ENCODE peak calls at places on chromosomes 16 and 17, in five cellular contexts. Q, R, I, B and Y are unnamed samples.

GRCh38 chr17:69437475-69437874 is 23.0 kb downstream of the MAP2K6 start:
- DNase-seq in Q (no peak), R (no peak), I (no peak), B (no peak), Y (no peak)

GRCh38 chr16:53785044-53785443 is 81.1 kb downstream of the FTO start:
- DNase-seq in Q (no peak), R (no peak), I (no peak), B (no peak), Y (no peak)

GRCh38 chr17:69608808-69609494 is 194.5 kb downstream of the MAP2K6 start:
- DNase-seq in Q (no peak), R (no peak), I (no peak), B (no peak), Y (no peak)

GRCh38 chr16:22356930-22357634 is 17.3 kb downstream of the CDR2 start:
- DNase-seq in Q (no peak), R (no peak), I (peak), B (no peak), Y (no peak)

GRCh38 chr16:22813223-22813945 is 578 bp upstream of the HS3ST2 start:
- DNase-seq in Q (peak), R (peak), I (no peak), B (peak), Y (peak)

GRCh38 chr16:9836118-9836736 is 346.0 kb downstream of the GRIN2A start:
- DNase-seq in Q (peak), R (no peak), I (no peak), B (no peak), Y (no peak)

GRCh38 chr17:51325471-51325870 is 65.1 kb downstream of the UTP18 start:
- DNase-seq in Q (no peak), R (no peak), I (no peak), B (no peak), Y (no peak)

GRCh38 chr17:73142763-73143395 is 21.9 kb upstream of the SSTR2 start:
- DNase-seq in Q (no peak), R (peak), I (no peak), B (no peak), Y (no peak)

GRCh38 chr17:48587276-48588073 is 2.6 kb downstream of the HOXB3 start:
- DNase-seq in Q (no peak), R (no peak), I (no peak), B (no peak), Y (no peak)

GRCh38 chr17:79036609-79037008 is 12.6 kb downstream of the C1QTNF1 start:
- DNase-seq in Q (peak), R (no peak), I (no peak), B (no peak), Y (no peak)
- TF ChIP-seq GABPA in Q (no peak), R (no peak), I (no peak), B (no peak), Y (no peak)

GRCh38 chr17:1067282-1067956 is 70.5 kb downstream of the TIMM22 start:
- DNase-seq in Q (no peak), R (no peak), I (no peak), B (no peak), Y (peak)
- TF ChIP-seq GABPA in Q (no peak), R (no peak), I (no peak), B (no peak), Y (no peak)

DNA sequence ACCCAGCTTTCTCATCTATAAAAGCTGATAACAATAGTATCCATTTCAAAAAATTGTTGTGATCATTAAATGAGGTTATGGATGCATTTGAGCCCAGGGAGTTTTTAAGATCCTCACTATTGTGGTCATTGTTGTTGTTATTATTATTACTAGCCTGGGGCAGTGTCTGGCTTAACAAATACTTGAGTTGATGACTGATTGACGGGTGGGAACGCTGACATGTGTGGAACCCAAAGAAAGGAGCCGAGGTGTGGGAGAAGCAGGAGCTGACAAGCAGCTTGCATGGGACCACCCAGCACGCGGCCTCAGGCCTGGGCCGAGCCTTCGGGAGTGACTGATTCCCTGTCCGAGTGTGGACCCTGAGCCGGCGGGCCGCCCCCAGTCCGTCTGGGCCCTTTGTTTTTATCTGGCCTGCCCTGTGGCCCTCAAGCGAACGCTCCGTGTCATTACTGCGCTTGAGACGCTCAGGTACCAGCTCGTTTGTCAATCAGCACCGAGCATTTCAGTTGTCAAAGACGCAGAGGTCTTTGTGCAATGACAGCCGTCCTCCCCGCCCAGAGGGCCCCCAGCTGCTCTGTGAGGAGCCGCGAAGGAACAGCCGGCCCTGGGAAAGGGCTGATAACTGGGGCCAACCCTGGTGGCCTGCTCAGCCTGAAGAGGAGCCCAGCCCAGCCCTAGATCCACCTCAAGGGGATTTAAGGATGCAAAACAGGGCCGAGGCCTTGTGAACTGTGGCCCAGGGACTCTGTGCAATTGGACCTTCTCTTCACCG is 132.9 kb upstream of the FOXF1 start:
- DNase-seq in Q (no peak), R (no peak), I (no peak), B (no peak), Y (no peak)
- TF ChIP-seq GABPA in Q (no peak), R (no peak), I (no peak), B (no peak), Y (no peak)

DNA sequence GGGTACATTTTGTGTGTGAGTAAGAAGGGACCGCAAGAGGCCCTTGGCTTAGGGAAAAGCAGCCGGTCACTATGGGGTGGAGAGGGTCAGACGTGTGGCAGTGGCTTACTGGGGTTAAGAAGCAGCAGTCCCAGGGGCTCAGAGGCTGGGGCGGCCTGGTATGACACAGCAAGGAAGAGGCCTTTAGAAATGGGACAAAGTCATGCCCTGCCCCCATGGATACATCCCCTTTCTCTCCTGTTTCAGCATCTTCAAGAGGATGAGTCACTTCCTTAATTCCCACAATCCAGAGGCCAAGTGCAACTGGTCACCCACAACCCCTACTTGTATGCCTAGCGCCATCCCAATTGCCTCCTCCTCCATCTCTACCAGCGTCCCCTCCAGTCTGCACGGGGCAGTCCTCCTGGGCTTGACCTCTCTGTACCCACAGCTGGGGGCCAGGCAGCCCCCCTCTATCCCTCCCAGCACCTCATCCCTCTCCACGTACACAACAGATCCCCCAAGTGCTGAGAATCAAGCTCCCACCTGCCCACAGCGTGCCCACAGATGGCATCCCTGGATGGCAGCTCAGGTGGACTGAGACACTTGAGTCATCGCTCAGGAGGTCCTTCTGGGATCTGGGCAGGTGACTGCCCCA is 6.9 kb upstream of the EFTUD2 start:
- DNase-seq in Q (no peak), R (peak), I (no peak), B (no peak), Y (no peak)
- TF ChIP-seq GABPA in Q (no peak), R (no peak), I (no peak), B (no peak), Y (no peak)

GRCh38 chr16:66344533-66345145 is 21.9 kb upstream of the CDH5 start:
- DNase-seq in Q (peak), R (peak), I (no peak), B (no peak), Y (peak)
- TF ChIP-seq GABPA in Q (no peak), R (no peak), I (no peak), B (no peak), Y (no peak)

GRCh38 chr17:56681561-56682266 is 88.2 kb downstream of the NOG start:
- DNase-seq in Q (no peak), R (peak), I (no peak), B (no peak), Y (no peak)
- TF ChIP-seq GABPA in Q (no peak), R (peak), I (no peak), B (no peak), Y (no peak)

GRCh38 chr17:43839670-43840101 is 6.7 kb upstream of the MPP3 start:
- DNase-seq in Q (no peak), R (no peak), I (no peak), B (no peak), Y (peak)
- TF ChIP-seq GABPA in Q (no peak), R (no peak), I (no peak), B (no peak), Y (no peak)

GRCh38 chr16:87778830-87779579 is 13.2 kb upstream of the KLHDC4 start:
- DNase-seq in Q (peak), R (peak), I (peak), B (peak), Y (peak)
- TF ChIP-seq GABPA in Q (peak), R (no peak), I (no peak), B (peak), Y (peak)